ENCODE peak calls at places on chromosomes 11 and 22, in five cellular contexts. G is K562, I is SK-N-SH, K is GM12878, U is HepG2. R is an unnamed sample.

GRCh38 chr11:68963779-68964178 is 17.0 kb downstream of the MRGPRD start:
- DNase-seq in G (no peak), I (no peak), K (no peak), U (no peak), R (no peak)

GRCh38 chr11:129259950-129260349 is 67.8 kb upstream of the ARHGAP32 start:
- DNase-seq in G (no peak), I (no peak), K (no peak), U (peak), R (no peak)

GRCh38 chr22:25749420-25750169 is 7.6 kb downstream of the MYO18B start:
- DNase-seq in G (peak), I (no peak), K (peak), U (no peak), R (no peak)

GRCh38 chr11:1227551-1228182 is 4.8 kb downstream of the MUC5B start:
- DNase-seq in G (peak), I (peak), K (no peak), U (no peak), R (no peak)

GRCh38 chr22:50505276-50505775 is 2.2 kb downstream of the LMF2 start:
- DNase-seq in G (no peak), I (no peak), K (no peak), U (no peak), R (no peak)

GRCh38 chr11:2086239-2087040 is 52.7 kb downstream of the IGF2 start:
- DNase-seq in G (peak), I (no peak), K (no peak), U (no peak), R (no peak)

GRCh38 chr11:112961751-112962747 is 829 bp downstream of the NCAM1 start:
- DNase-seq in G (no peak), I (peak), K (no peak), U (no peak), R (no peak)

GRCh38 chr11:6862961-6863360 is at the start of gene OR10A2:
- DNase-seq in G (no peak), I (no peak), K (no peak), U (no peak), R (no peak)

GRCh38 chr22:49087716-49088660 is 739.7 kb downstream of the BRD1 start:
- DNase-seq in G (no peak), I (no peak), K (no peak), U (no peak), R (no peak)

GRCh38 chr11:115544422-115544821 is 40.2 kb upstream of the CADM1 start:
- DNase-seq in G (no peak), I (no peak), K (no peak), U (no peak), R (no peak)

GRCh38 chr11:19905280-19905853 is 192.7 kb downstream of the NAV2 start:
- DNase-seq in G (peak), I (peak), K (no peak), U (peak), R (peak)

GRCh38 chr11:126474888-126475626 is 119.6 kb downstream of the ST3GAL4 start:
- DNase-seq in G (no peak), I (no peak), K (no peak), U (peak), R (no peak)

GRCh38 chr11:110472858-110473257 is 43.1 kb downstream of the FDX1 start:
- DNase-seq in G (no peak), I (no peak), K (no peak), U (no peak), R (no peak)

GRCh38 chr22:40345801-40346177 is 511 bp upstream of the ADSL start:
- DNase-seq in G (peak), I (peak), K (no peak), U (peak), R (no peak)

GRCh38 chr11:61106296-61106695 is 4.0 kb downstream of the CD5 start:
- DNase-seq in G (no peak), I (no peak), K (no peak), U (no peak), R (no peak)

GRCh38 chr11:100863080-100863581 is 176.0 kb downstream of the ARHGAP42 start:
- DNase-seq in G (peak), I (no peak), K (peak), U (no peak), R (no peak)

GRCh38 chr22:17638182-17638431 is 450 bp upstream of the BCL2L13 start:
- DNase-seq in G (no peak), I (no peak), K (no peak), U (no peak), R (peak)

DNA sequence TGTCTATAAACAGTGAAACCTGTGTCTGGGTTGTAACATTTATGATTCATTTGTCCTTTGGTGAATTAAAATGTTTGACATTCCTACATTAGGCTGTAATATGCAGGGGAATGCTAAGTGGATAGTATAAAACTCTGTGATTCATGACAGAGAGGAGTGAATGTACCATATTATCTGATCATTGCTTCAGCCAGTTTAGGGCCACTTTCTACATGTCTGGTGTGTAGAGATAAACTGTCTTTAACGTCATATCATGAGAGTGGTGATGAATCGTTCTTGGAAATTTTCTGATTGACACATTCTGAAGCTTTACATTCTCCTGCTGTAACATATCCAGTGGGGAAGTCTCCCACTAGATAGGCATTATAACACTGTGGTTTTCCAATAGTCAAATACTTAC is 427.7 kb downstream of the JRKL start:
- DNase-seq in G (peak), I (no peak), K (no peak), U (no peak), R (no peak)
- TF ChIP-seq EP300 in G (peak), I (peak), K (no peak), U (no peak), R (no peak)

DNA sequence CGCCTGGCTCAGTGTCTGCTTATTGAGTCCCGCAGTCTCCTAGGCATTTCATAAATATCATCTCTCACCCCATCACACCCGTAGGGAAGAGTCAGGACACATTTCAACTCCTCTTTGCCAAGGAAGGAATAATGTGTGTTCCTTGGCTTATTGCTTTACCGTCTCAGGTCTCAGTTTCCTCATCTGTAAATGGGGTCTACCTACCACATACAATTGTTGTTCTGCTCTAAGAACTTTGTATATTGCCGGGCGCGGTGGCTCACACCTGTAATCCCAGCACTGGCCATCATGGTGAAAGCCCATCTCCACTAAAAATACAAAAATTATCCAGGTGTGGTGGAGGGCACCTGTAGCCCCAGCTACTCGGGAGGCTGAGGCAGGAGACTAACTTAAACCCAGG is 3.1 kb upstream of the THRSP start:
- DNase-seq in G (no peak), I (no peak), K (no peak), U (no peak), R (no peak)
- H3K27ac ChIP-seq in G (no peak), I (no peak), K (no peak), U (peak), R (no peak)

GRCh38 chr22:32005453-32005852 is 37.6 kb upstream of the SLC5A1 start:
- DNase-seq in G (no peak), I (no peak), K (no peak), U (no peak), R (no peak)
- TF ChIP-seq SMC3 in G (no peak), I (no peak), K (no peak), U (no peak), R (no peak)

DNA sequence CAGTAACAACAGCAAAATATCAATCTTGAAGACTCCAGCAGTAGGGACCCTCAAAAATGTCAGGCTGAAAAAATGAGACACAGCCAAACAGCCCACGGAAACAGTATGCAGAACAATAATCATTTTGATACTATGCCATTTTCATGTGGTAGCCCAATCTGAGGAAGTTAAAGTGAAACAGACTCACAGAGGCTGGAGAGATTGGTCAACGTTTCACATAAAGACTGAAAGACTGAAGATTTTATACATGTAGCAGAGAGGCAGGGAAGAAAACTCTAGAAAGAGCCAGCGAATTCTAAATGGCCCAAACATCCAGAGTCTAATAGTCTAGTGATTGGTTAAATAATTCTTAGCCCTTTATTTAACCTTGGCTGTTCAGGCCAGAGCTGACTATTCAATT is 49.4 kb downstream of the MAML2 start:
- DNase-seq in G (no peak), I (no peak), K (peak), U (no peak), R (no peak)
- TF ChIP-seq EP300 in G (no peak), I (no peak), K (no peak), U (no peak), R (no peak)

DNA sequence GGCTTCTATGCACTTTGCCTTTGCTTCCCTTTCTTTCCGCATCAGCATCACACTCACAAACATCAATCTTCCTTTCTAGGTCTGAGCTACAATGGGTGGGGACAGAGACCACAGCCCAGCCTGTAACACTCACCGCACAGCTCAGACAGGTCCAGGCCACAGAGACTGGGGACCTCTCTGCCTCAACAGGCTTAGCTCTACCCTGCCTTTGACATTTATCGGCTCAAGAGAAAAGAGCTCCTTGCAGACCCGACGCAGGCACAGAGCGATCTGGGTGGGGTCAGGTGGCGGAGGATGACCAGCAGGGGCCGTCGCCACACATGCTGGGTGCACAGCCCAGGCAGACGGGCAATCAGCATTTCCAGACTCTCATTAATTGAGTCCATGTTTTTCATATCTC is 837.3 kb downstream of the TBC1D22A start:
- DNase-seq in G (no peak), I (peak), K (no peak), U (no peak), R (no peak)
- H3K27ac ChIP-seq in G (no peak), I (no peak), K (no peak), U (no peak), R (no peak)

GRCh38 chr22:37848587-37849088 is 581 bp upstream of the EIF3L start:
- DNase-seq in G (peak), I (peak), K (no peak), U (peak), R (peak)

GRCh38 chr22:37854946-37855345 is 5.7 kb downstream of the EIF3L start:
- DNase-seq in G (no peak), I (no peak), K (no peak), U (no peak), R (no peak)

GRCh38 chr22:37849089-37849751 is at the start of gene EIF3L:
- DNase-seq in G (peak), I (peak), K (peak), U (peak), R (peak)

GRCh38 chr22:37852418-37852817 is 3.2 kb downstream of the EIF3L start:
- DNase-seq in G (no peak), I (no peak), K (no peak), U (no peak), R (no peak)

DNA sequence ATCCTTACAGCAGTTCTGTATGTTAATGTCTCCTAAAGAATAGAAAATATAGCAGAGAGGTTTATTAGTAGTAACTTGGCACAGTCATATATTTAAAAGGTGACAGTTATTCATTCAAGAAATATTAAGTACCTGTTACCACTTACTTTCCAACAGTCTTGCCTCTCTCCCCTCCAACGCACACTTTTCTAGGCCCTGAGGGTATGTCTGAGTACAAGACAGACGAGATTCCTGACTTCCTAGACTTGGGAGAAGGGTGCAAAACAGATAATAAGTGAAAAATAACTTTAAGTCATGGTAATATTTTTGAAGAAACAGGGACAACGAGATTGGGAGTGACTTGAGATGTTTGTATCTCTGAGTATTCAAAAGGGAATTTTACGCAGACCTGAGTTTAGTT is 1.6 kb downstream of the EIF3L start:
- DNase-seq in G (no peak), I (no peak), K (no peak), U (no peak), R (no peak)
- TF ChIP-seq SMC3 in G (no peak), I (no peak), K (no peak), U (no peak), R (no peak)

GRCh38 chr11:92740251-92740650 is 229.2 kb upstream of the MTNR1B start:
- DNase-seq in G (no peak), I (no peak), K (no peak), U (no peak), R (no peak)

GRCh38 chr11:92739020-92739419 is 230.4 kb upstream of the MTNR1B start:
- DNase-seq in G (no peak), I (no peak), K (no peak), U (no peak), R (no peak)

GRCh38 chr11:92738281-92738680 is 231.2 kb upstream of the MTNR1B start:
- DNase-seq in G (no peak), I (no peak), K (no peak), U (no peak), R (no peak)

GRCh38 chr11:92735039-92735438 is 234.4 kb upstream of the MTNR1B start:
- DNase-seq in G (no peak), I (peak), K (no peak), U (no peak), R (no peak)
- TF ChIP-seq EP300 in G (no peak), I (no peak), K (no peak), U (no peak), R (no peak)

DNA sequence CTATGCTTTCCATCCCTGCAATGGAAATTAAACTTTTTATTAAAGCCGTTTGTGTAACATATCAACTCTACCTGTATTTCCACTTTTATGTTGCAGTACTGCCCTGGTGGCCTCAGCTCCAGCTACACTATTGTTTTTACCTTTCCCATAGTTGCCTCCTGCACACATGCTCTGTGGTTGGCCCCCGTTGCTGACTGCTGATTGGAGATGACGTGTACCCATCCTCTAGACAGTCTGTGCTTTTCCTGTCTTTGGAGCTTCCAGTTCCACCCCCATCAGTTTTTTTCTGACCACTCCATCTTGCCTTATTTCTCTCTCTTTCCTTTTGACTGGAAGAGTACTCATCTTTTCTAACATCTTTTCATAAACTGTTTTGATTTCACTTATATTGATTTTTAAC is 123.8 kb downstream of the TEAD1 start:
- DNase-seq in G (no peak), I (no peak), K (no peak), U (no peak), R (no peak)
- H3K27ac ChIP-seq in G (no peak), I (no peak), K (no peak), U (no peak), R (no peak)

DNA sequence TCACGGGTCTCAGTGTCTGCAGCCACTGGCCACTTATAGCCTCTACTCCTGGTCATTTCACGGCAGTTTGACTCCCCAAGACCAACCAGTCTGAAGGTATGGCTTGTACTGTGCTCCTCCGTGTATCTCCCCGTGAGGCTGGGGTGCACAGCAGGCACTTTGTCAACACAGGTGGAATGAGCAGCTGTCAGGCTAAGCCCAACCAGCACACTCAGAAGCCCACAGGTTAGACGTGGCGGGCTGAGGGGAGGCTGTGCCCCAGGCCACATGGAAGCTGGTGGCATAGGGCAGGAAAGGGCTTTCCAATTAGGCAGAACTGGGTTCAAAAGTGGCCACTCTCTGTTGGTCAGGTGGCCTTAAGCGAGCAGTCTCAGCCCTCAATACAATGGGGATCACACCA is 7.0 kb downstream of the TP53I11 start:
- DNase-seq in G (no peak), I (no peak), K (no peak), U (no peak), R (no peak)
- TF ChIP-seq SMC3 in G (no peak), I (no peak), K (no peak), U (no peak), R (no peak)